ENCODE peak calls at places on chromosomes 12 and 14, in four cellular contexts. N, T, L and B are unnamed samples. For H3K4me1, the result is how much of the 10 kb centered on the place peaks cover.

GRCh38 chr12:10122689-10123088 is 7.3 kb downstream of the CLEC7A start:
- DNase-seq in N (no peak), T (no peak), L (peak), B (no peak)

GRCh38 chr12:54038760-54039414 is 6.0 kb downstream of the HOXC5 start:
- DNase-seq in N (no peak), T (no peak), L (no peak), B (no peak)

GRCh38 chr12:23640754-23641153 is 308.7 kb downstream of the SOX5 start:
- DNase-seq in N (no peak), T (no peak), L (no peak), B (peak)

GRCh38 chr12:22974865-22975264 is 349.9 kb downstream of the ETNK1 start:
- DNase-seq in N (peak), T (peak), L (peak), B (no peak)

GRCh38 chr12:54033106-54033979 is 493 bp downstream of the HOXC5 start:
- DNase-seq in N (no peak), T (no peak), L (peak), B (no peak)

GRCh38 chr12:29149691-29150382 is 759 bp downstream of the FAR2 start:
- DNase-seq in N (no peak), T (peak), L (no peak), B (no peak)

GRCh38 chr14:50658203-50658602 is 9.9 kb downstream of the SAV1 start:
- DNase-seq in N (no peak), T (no peak), L (no peak), B (no peak)

GRCh38 chr14:45246151-45246550 is 6.9 kb downstream of the MIS18BP1 start:
- DNase-seq in N (no peak), T (no peak), L (no peak), B (no peak)

GRCh38 chr14:90060312-90060964 is 1.4 kb upstream of the KCNK13 start:
- DNase-seq in N (peak), T (peak), L (peak), B (peak)

GRCh38 chr12:34402899-34403705 is 380.8 kb downstream of the ALG10 start:
- DNase-seq in N (no peak), T (peak), L (no peak), B (no peak)

GRCh38 chr14:102323102-102323501 is 3.6 kb downstream of the ZNF839 start:
- DNase-seq in N (peak), T (no peak), L (peak), B (no peak)

GRCh38 chr14:102464846-102465341 is 44.7 kb downstream of the ANKRD9 start:
- DNase-seq in N (no peak), T (no peak), L (peak), B (no peak)

GRCh38 chr12:117045998-117046374 is 53.2 kb downstream of the TESC start:
- DNase-seq in N (no peak), T (peak), L (peak), B (no peak)
- TF ChIP-seq YY1 in N (no peak), T (peak), L (no peak), B (no peak)

DNA sequence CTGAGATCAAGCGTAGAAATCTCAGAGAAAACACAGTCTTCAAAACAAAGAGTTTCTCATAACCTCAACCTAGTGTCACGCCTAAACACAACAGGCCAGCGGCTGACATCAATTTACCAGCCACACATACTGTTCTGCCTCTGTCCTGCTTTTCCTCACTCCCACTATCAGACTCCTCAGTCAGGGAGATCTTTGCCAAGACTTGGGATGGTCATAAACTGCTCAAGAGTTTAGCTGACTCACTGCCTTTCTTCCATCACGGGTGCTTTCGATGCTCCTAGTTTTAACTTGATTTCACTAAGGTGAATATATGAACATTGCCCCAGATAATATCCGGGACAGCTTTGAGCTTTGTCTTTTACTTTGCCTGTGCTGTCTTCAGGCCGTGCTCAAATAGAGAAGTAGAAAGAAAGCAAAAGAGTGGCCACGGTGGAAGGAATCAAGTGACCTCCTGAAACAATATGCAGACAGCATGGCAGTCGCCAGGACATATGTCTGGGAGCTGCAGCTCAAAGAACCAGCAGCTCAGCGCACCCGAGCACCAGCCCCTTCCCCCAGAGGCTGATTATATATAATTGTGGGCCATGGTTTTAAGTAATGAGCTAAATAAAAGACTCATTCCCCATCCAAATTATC is 12.1 kb downstream of the MDM1 start:
- DNase-seq in N (no peak), T (peak), L (no peak), B (no peak)
- H3K4me1 ChIP-seq in N (under half), T (under half), L (under half), B (under half)

GRCh38 chr14:92934196-92935085 is 11.5 kb downstream of the CHGA start:
- DNase-seq in N (no peak), T (no peak), L (no peak), B (no peak)
- H3K9ac ChIP-seq in N (no peak), T (no peak), L (no peak), B (no peak)

GRCh38 chr12:56104815-56105476 is 587 bp downstream of the PA2G4 start:
- DNase-seq in N (no peak), T (peak), L (no peak), B (no peak)
- TF ChIP-seq YY1 in N (no peak), T (no peak), L (no peak), B (no peak)

GRCh38 chr12:52184813-52185212 is 7.0 kb downstream of the KRT80 start:
- DNase-seq in N (no peak), T (no peak), L (no peak), B (no peak)
- H3K4me1 ChIP-seq in N (half or more), T (under half), L (under half), B (half or more)

DNA sequence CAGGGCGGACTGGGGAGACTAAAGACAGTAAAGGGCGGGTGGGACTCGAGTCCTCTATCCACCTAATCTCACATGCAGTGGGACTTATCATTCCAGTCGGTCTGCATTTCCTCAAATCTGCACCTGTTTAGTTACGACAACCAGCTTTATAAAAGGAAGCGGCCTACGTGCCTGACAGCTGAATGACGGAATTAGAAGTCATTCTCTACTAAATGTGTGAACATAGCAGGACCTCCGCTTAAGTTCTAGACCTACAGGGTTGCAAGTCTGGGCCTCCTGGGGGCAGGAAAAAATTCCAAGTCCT is 109.8 kb upstream of the EGLN3 start:
- DNase-seq in N (no peak), T (no peak), L (no peak), B (no peak)
- H3K9ac ChIP-seq in N (peak), T (peak), L (no peak), B (peak)

DNA sequence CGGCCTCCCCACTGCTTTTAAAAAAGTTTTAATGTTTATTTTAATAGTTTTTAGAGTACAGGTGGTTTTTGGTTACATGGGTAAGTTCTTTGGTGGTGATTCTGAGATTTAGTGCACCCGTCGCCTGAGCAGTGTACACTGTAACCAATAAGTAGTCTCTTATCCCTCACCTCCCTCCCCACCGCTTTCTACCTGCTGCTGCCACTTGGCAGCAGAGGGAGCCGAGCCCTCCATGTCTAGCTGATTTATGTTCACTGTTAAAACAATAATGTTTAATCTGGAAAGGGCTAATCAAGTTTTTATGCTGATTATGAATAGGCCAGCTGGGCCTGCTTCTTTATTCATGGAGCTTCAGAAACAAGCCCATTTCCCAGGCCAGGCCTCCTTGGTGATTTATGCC is 73.1 kb downstream of the ADCK1 start:
- DNase-seq in N (no peak), T (no peak), L (no peak), B (no peak)
- TF ChIP-seq YY1 in N (no peak), T (no peak), L (no peak), B (no peak)

DNA sequence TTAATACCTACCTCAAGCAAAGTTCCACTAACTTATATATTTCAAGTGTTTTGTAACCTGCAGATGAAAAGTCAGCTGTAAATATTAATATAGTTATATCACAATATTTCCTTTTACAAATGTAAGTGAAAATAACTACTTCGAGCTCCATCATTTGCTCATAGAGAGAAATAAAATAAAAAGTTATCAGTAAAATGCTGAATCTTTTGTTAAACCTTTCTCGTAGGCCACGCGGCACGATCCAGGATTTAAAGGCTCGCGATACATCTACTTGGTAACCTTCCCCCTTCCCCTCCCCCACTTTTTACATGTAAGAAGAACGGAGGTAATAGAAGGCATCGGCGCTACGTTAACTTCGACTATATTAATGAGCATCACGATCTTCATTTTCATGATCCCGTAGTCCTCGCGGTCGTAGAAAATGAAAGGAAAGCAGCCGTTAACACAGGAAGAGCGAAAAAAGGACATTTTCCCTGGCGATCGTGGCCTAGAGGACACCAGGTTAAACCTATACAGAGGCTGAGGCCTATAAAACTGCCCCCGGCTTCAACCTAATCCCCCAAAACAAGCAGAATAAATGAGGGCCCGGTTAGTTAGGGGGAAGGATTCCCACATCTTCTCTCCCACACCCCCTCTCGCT is 510 bp downstream of the HNRNPC start:
- DNase-seq in N (peak), T (peak), L (peak), B (peak)
- H3K4me1 ChIP-seq in N (half or more), T (under half), L (under half), B (under half)